ENCODE peak calls at places on chromosomes 12 and 14, in four cellular contexts. K is astrocyte of the spinal cord, Y is lower lobe of right lung, J is AG10803. E is an unnamed sample.

GRCh38 chr14:67166450-67166853 is 22.8 kb upstream of the GARIN2 start:
- DNase-seq in K (peak; percentile 51), Y (no peak), J (peak; percentile 55), E (no peak)

GRCh38 chr12:103561174-103561573 is 25.9 kb upstream of the STAB2 start:
- DNase-seq in K (peak; percentile 28), Y (no peak), J (peak; percentile 68), E (no peak)

GRCh38 chr12:39839072-39839471 is 219.5 kb upstream of the ABCD2 start:
- DNase-seq in K (no peak), Y (no peak), J (no peak), E (no peak)

GRCh38 chr14:67424539-67424938 is 12.6 kb upstream of the PLEK2 start:
- DNase-seq in K (no peak), Y (no peak), J (no peak), E (no peak)

GRCh38 chr12:52873832-52874572 is 25.2 kb upstream of the KRT78 start:
- DNase-seq in K (peak; percentile 92), Y (peak; percentile 86), J (peak; percentile 89), E (peak; percentile 93)

GRCh38 chr14:89564291-89564957 is 147.4 kb upstream of the FOXN3 start:
- DNase-seq in K (peak; percentile 49), Y (no peak), J (peak; percentile 23), E (no peak)

GRCh38 chr14:21098134-21098891 is at the start of gene ZNF219:
- DNase-seq in K (peak; percentile 30), Y (peak; percentile 65), J (peak; percentile 65), E (peak; percentile 75)

GRCh38 chr14:59154383-59154782 is 34.1 kb upstream of the DAAM1 start:
- DNase-seq in K (no peak), Y (no peak), J (no peak), E (no peak)

GRCh38 chr12:110809149-110809548 is 37.6 kb upstream of the CCDC63 start:
- DNase-seq in K (no peak), Y (no peak), J (no peak), E (no peak)

GRCh38 chr14:99819514-99819913 is 26.3 kb downstream of the EML1 start:
- DNase-seq in K (no peak), Y (no peak), J (no peak), E (no peak)

GRCh38 chr12:99049774-99050173 is 404.7 kb downstream of the APAF1 start:
- DNase-seq in K (no peak), Y (no peak), J (no peak), E (no peak)

GRCh38 chr14:92254786-92255185 is 68.2 kb upstream of the SLC24A4 start:
- DNase-seq in K (peak; percentile 21), Y (no peak), J (peak; percentile 14), E (no peak)

GRCh38 chr14:39956372-39956771 is 524.1 kb upstream of the FBXO33 start:
- DNase-seq in K (no peak), Y (no peak), J (no peak), E (no peak)

GRCh38 chr12:62249419-62249818 is 10.8 kb upstream of the USP15 start:
- DNase-seq in K (no peak), Y (no peak), J (no peak), E (no peak)

GRCh38 chr12:10369557-10370150 is 20.2 kb downstream of the KLRK1 start:
- DNase-seq in K (no peak), Y (no peak), J (no peak), E (no peak)

GRCh38 chr14:103520269-103520656 is 2.4 kb downstream of the CKB start:
- DNase-seq in K (no peak), Y (no peak), J (no peak), E (no peak)

GRCh38 chr12:30847259-30847658 is 79.3 kb upstream of the TSPAN11 start:
- DNase-seq in K (peak; percentile 68), Y (no peak), J (peak; percentile 74), E (no peak)

GRCh38 chr12:132886529-132887477 is 602 bp downstream of the CHFR start:
- DNase-seq in K (peak; percentile 7), Y (peak; percentile 60), J (peak; percentile 12), E (no peak)

GRCh38 chr12:9344540-9344939 is 136.3 kb upstream of the PZP start:
- DNase-seq in K (no peak), Y (no peak), J (peak; percentile 42), E (no peak)

GRCh38 chr12:90940872-90941499 is 14.0 kb downstream of the CCER1 start:
- DNase-seq in K (peak; percentile 74), Y (no peak), J (peak; percentile 72), E (no peak)

GRCh38 chr12:4719821-4720636 is at the start of gene GALNT8:
- DNase-seq in K (no peak), Y (no peak), J (no peak), E (no peak)

GRCh38 chr12:100753837-100754236 is 40.7 kb upstream of the ANO4 start:
- DNase-seq in K (peak; percentile 38), Y (no peak), J (no peak), E (no peak)

GRCh38 chr12:125775507-125775906 is 710.3 kb downstream of the AACS start:
- DNase-seq in K (no peak), Y (no peak), J (no peak), E (no peak)

GRCh38 chr14:61662437-61663311 is 32.6 kb upstream of the HIF1A start:
- DNase-seq in K (peak; percentile 76), Y (no peak), J (peak; percentile 46), E (no peak)

GRCh38 chr12:100661300-100661951 is 87.9 kb downstream of the GAS2L3 start:
- DNase-seq in K (peak; percentile 36), Y (no peak), J (peak; percentile 26), E (no peak)

GRCh38 chr14:103091041-103091882 is 3.3 kb upstream of the EXOC3L4 start:
- DNase-seq in K (no peak), Y (peak; percentile 79), J (peak; percentile 31), E (no peak)

GRCh38 chr12:4444031-4444430 is 1.6 kb downstream of the FGF6 start:
- DNase-seq in K (no peak), Y (no peak), J (no peak), E (no peak)

GRCh38 chr14:103188691-103189480 is 65.6 kb downstream of the TNFAIP2 start:
- DNase-seq in K (no peak), Y (peak; percentile 51), J (peak; percentile 29), E (no peak)

GRCh38 chr14:84128025-84128424 is 1401.9 kb upstream of the FLRT2 start:
- DNase-seq in K (no peak), Y (no peak), J (no peak), E (no peak)

GRCh38 chr14:96797943-96798349 is 764 bp downstream of the VRK1 start:
- DNase-seq in K (no peak), Y (no peak), J (no peak), E (no peak)

DNA sequence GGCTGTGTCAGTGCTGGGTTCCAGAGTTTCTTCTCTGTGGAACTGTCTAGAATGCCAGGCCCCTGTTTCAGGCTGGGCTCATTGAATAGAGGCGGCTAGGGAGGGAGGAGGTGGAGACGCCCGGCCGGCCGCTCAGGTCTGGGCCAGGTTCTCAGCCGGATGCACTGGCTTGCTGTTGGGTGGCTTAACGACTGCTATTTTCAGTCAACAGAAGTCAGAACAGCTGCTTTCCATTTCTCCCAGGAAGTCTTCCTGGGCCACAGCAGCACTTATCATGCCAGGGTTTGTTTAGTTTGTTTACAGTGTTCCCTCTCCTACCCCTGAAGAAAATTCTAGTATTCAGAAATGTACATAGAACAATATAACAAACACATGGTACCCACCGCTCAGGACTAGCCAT is 26.0 kb upstream of the VPS37B start:
- DNase-seq in K (no peak), Y (no peak), J (no peak), E (no peak)
- H3K4me3 ChIP-seq in K (no peak overlapping the region), Y (no peak overlapping the region), J (no peak overlapping the region), E (no peak overlapping the region)

GRCh38 chr12:12396727-12397126 is 39.8 kb downstream of the BORCS5 start:
- DNase-seq in K (no peak), Y (no peak), J (no peak), E (no peak)

GRCh38 chr12:12399161-12399560 is 42.3 kb downstream of the BORCS5 start:
- DNase-seq in K (no peak), Y (no peak), J (no peak), E (no peak)

GRCh38 chr12:12397184-12397583 is 40.3 kb downstream of the BORCS5 start:
- DNase-seq in K (no peak), Y (no peak), J (no peak), E (peak; percentile 58)

GRCh38 chr12:12399906-12400305 is 43.0 kb downstream of the BORCS5 start:
- DNase-seq in K (no peak), Y (no peak), J (no peak), E (no peak)

DNA sequence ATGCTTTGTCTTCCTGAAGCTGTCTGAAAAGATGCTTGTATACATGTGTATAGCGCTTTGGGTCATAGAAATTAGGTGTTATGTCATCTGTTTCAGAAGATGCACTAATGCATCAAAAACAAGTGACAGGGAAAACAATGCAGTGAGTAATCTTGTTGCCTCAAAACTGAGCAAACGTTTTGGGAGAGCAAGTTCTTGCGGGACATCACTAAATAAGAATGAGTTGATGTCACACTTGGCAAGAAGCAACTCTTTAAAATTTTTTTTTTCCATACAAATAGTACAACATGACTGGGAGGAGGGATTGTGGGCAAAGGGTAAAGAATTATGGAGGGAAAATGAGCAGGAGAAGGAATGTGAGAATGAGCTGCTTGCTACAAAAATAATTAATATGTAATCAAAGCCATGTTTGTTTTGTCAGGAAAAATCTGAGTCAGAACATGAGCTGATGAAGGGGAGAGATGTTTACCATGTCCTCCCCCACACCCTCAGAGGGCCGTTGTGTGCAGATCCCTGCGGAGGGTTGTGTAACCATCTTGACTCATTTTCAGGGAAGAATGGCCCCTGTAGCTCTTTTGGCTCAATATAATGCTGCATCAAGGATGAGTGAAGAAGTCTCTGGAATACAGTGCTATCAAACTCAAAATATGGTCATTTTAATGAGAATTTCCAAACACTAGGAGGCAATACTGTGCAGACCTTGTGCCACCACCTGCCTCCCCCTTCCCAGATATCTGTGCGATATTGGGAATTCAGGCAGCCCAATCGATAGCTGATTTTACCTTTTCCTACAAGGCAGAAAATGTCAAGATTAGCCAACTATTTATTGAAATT is 41.4 kb downstream of the BORCS5 start:
- DNase-seq in K (peak; percentile 93), Y (no peak), J (peak; percentile 98), E (peak; percentile 70)
- TF ChIP-seq CTCF in K (peak; percentile 9), Y (no peak), J (peak; percentile 28), E (no peak)

GRCh38 chr14:72611506-72611905 is 282.4 kb downstream of the DPF3 start:
- DNase-seq in K (no peak), Y (no peak), J (no peak), E (no peak)
- H3K4me3 ChIP-seq in K (no peak overlapping the region), Y (no peak overlapping the region), J (no peak overlapping the region), E (no peak overlapping the region)

GRCh38 chr12:2586159-2587035 is 208.4 kb upstream of the FKBP4 start:
- DNase-seq in K (peak; percentile 50), Y (no peak), J (no peak), E (no peak)
- TF ChIP-seq CTCF in K (no peak), Y (no peak), J (no peak), E (no peak)

E was measured in breast epithelium.